ENCODE peak calls at places on chromosomes 13 and 19, in seven cellular contexts. S, Q, B, H, W, L and K are unnamed samples.
A peak's percentile ranks its signal among the peaks of the same experiment; 100 is the strongest.

GRCh38 chr13:48595330-48596127 is 58.2 kb upstream of the CYSLTR2 start:
- DNase-seq in L (peak; percentile 67), H (peak; percentile 76), B (peak; percentile 82), Q (peak; percentile 78), W (no peak), S (peak; percentile 60), K (peak; percentile 25)

GRCh38 chr19:33767898-33768413 is 28.7 kb upstream of the KCTD15 start:
- DNase-seq in W (no peak), S (no peak), B (peak; percentile 19), L (no peak), H (no peak), Q (peak; percentile 77), K (no peak)

GRCh38 chr19:3507371-3508120 is 1.4 kb downstream of the FZR1 start:
- DNase-seq in W (no peak), S (no peak), H (peak; percentile 45), L (peak; percentile 62), Q (no peak), B (no peak), K (no peak)

GRCh38 chr13:113002206-113002821 is 33.3 kb downstream of the MCF2L start:
- DNase-seq in L (no peak), H (no peak), B (no peak), S (no peak), Q (peak; percentile 70), W (no peak), K (no peak)

GRCh38 chr19:48887861-48888612 is 10.5 kb downstream of the TULP2 start:
- DNase-seq in Q (peak; percentile 67), W (no peak), L (no peak), S (no peak), H (no peak), B (no peak), K (no peak)

GRCh38 chr13:20430296-20430695 is 95.4 kb downstream of the CRYL1 start:
- DNase-seq in B (no peak), H (no peak), W (no peak), L (no peak), S (no peak), Q (no peak), K (no peak)

GRCh38 chr19:34189917-34190425 is 17.7 kb downstream of the LSM14A start:
- DNase-seq in L (no peak), H (no peak), S (no peak), Q (no peak), W (no peak), B (no peak), K (no peak)

GRCh38 chr13:23183292-23183691 is 2.5 kb downstream of the SGCG start:
- DNase-seq in H (no peak), W (no peak), Q (no peak), S (no peak), B (no peak), L (no peak), K (peak; percentile 29)

GRCh38 chr19:31718041-31718440 is 368.8 kb upstream of the TSHZ3 start:
- DNase-seq in L (no peak), W (no peak), H (peak; percentile 21), B (peak; percentile 39), S (no peak), Q (no peak), K (no peak)

GRCh38 chr13:112481458-112481857 is 105.3 kb downstream of the SPACA7 start:
- DNase-seq in S (no peak), W (no peak), Q (no peak), B (no peak), L (no peak), H (no peak), K (no peak)

GRCh38 chr13:38564751-38565150 is 122.1 kb upstream of the FREM2 start:
- DNase-seq in B (no peak), S (no peak), L (no peak), W (no peak), Q (no peak), H (no peak), K (no peak)

GRCh38 chr19:52638601-52639000 is 446 bp upstream of the ZNF83 start:
- DNase-seq in Q (peak; percentile 48), H (peak; percentile 31), S (peak; percentile 51), W (no peak), L (peak; percentile 54), B (no peak), K (no peak)

GRCh38 chr13:48370815-48371214 is 42.1 kb downstream of the LPAR6 start:
- DNase-seq in S (no peak), Q (no peak), B (no peak), L (no peak), W (no peak), H (no peak), K (no peak)

GRCh38 chr19:38385804-38386257 is 2.0 kb downstream of the GGN start:
- DNase-seq in B (no peak), L (no peak), H (no peak), Q (no peak), S (no peak), W (no peak), K (no peak)

GRCh38 chr13:75666646-75667351 is 30.7 kb downstream of the LMO7 start:
- DNase-seq in L (no peak), B (peak; percentile 57), Q (peak; percentile 14), S (no peak), W (no peak), H (no peak), K (peak; percentile 56)

GRCh38 chr13:70310720-70311119 is 202.5 kb upstream of the KLHL1 start:
- DNase-seq in B (peak; percentile 11), H (no peak), L (no peak), W (no peak), S (no peak), Q (peak; percentile 62), K (no peak)

GRCh38 chr13:110028838-110029621 is 242.6 kb upstream of the IRS2 start:
- DNase-seq in W (no peak), Q (no peak), L (no peak), S (no peak), B (no peak), H (no peak), K (no peak)

GRCh38 chr19:38841787-38842438 is 7.9 kb downstream of the HNRNPL start:
- DNase-seq in S (peak; percentile 56), H (no peak), Q (no peak), B (no peak), L (peak; percentile 78), W (no peak), K (no peak)

GRCh38 chr13:75687145-75687763 is 51.1 kb downstream of the LMO7 start:
- DNase-seq in H (no peak), B (peak; percentile 73), L (no peak), S (no peak), Q (peak; percentile 53), W (no peak), K (no peak)

GRCh38 chr13:111183087-111183645 is 68.1 kb downstream of the ARHGEF7 start:
- DNase-seq in L (no peak), Q (no peak), B (no peak), H (no peak), S (no peak), W (no peak), K (no peak)

GRCh38 chr19:36019061-36019670 is 5.2 kb upstream of the ALKBH6 start:
- DNase-seq in L (no peak), H (no peak), B (no peak), Q (no peak), S (no peak), W (no peak), K (no peak)

GRCh38 chr19:36025541-36025940 is 7.1 kb downstream of the CLIP3 start:
- DNase-seq in W (no peak), S (no peak), H (no peak), Q (no peak), L (no peak), B (no peak), K (no peak)

GRCh38 chr19:36026091-36026876 is 6.4 kb downstream of the CLIP3 start:
- DNase-seq in W (no peak), S (no peak), Q (no peak), L (no peak), H (no peak), B (no peak), K (no peak)

GRCh38 chr19:36027696-36028095 is 5.0 kb downstream of the CLIP3 start:
- DNase-seq in Q (no peak), W (no peak), S (no peak), L (no peak), B (no peak), H (no peak), K (no peak)

GRCh38 chr19:36023432-36023831 is 9.2 kb downstream of the CLIP3 start:
- DNase-seq in S (no peak), Q (no peak), W (no peak), B (no peak), H (no peak), L (no peak), K (no peak)
- H3K9me3 ChIP-seq in S (no peaks in the 10 kb centered on the region), Q (no peaks in the 10 kb centered on the region), W (no peaks in the 10 kb centered on the region), B (no peaks in the 10 kb centered on the region), H (no peaks in the 10 kb centered on the region), L (no peaks in the 10 kb centered on the region), K (no peaks in the 10 kb centered on the region)

DNA sequence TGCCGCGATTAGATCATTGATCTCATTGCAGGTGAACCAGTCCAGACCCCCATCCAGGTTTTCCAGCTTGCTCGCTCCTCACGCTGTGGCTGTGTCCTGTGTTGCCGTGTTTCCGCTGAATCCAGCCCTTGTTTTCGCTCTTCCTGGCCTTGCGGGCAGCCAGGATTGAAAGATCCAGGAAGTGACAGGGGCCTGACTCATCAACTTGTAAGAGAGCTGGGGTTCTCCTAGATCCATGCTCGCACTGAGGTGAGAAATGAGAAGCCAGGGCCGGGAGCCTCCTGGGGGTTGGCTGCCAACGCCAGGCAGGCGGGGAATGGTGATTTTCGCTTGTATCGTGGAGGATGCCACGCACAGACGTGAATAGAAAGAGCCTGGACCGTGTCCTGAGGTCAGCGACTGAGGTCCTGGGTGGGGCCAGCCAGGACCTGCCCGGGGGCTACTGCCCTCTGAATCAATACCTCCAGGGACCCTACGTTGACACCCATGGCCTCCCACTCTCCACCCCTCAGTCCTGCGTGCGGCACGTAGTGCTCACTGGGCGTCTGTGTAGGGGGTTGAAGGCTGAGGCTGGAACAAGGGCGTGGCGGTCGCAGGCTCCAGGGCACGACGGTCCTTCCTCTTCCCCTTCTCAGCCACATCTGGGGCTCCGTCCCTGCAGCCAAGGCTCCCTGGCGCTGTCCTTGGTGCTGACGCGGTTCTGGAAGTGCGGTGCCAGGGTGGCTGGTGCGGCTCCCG is 7.3 kb upstream of the PTPRH start:
- DNase-seq in H (peak; percentile 97), B (peak; percentile 99), S (peak; percentile 79), Q (peak; percentile 93), W (peak; percentile 34), L (peak; percentile 91), K (peak; percentile 25)
- H3K4me3 ChIP-seq in H (no peak overlapping the region), B (peak overlapping the region; percentile 71), S (peak overlapping the region; percentile 44), Q (peak overlapping the region; percentile 61), W (peak overlapping the region; percentile 60), L (no peak overlapping the region), K (no peak overlapping the region)

GRCh38 chr19:9552902-9553301 is 14.5 kb upstream of the ZNF426 start:
- DNase-seq in B (no peak), L (no peak), W (no peak), H (no peak), S (no peak), Q (no peak), K (no peak)

GRCh38 chr19:9547870-9548269 is 9.4 kb upstream of the ZNF426 start:
- DNase-seq in B (no peak), L (no peak), S (no peak), W (no peak), H (no peak), Q (no peak), K (no peak)
- H3K9me3 ChIP-seq in B (no peaks in the 10 kb centered on the region), L (no peaks in the 10 kb centered on the region), S (no peaks in the 10 kb centered on the region), W (peaks cover 8% of the 10 kb centered on the region), H (no peaks in the 10 kb centered on the region), Q (peaks cover 9% of the 10 kb centered on the region), K (no peaks in the 10 kb centered on the region)

GRCh38 chr19:55352746-55353145 is 1.8 kb downstream of the COX6B2 start:
- DNase-seq in W (no peak), B (no peak), H (no peak), S (no peak), L (no peak), Q (no peak), K (no peak)
- H3K4me3 ChIP-seq in W (no peak overlapping the region), B (no peak overlapping the region), H (no peak overlapping the region), S (no peak overlapping the region), L (no peak overlapping the region), Q (no peak overlapping the region), K (no peak overlapping the region)